ENCODE peak calls at places on chromosome 3, in four cellular contexts. Z is HepG2, N is SK-N-SH, E is K562. M is an unnamed sample.

GRCh38 chr3:133669949-133670524 is 8.3 kb upstream of the TOPBP1 start:
- DNase-seq in Z (peak; percentile 70), N (no peak), E (no peak), M (no peak)

GRCh38 chr3:50749822-50750221 is 75.1 kb downstream of the DOCK3 start:
- DNase-seq in Z (no peak), N (no peak), E (no peak), M (peak; percentile 45)

GRCh38 chr3:169454060-169454317 is 209.5 kb downstream of the MECOM start:
- DNase-seq in Z (no peak), N (no peak), E (no peak), M (no peak)

GRCh38 chr3:79390352-79390751 is 377.4 kb downstream of the ROBO1 start:
- DNase-seq in Z (no peak), N (no peak), E (no peak), M (no peak)

GRCh38 chr3:55160241-55160877 is 232.5 kb upstream of the LRTM1 start:
- DNase-seq in Z (no peak), N (no peak), E (no peak), M (no peak)

GRCh38 chr3:65787827-65788226 is 250.9 kb downstream of the MAGI1 start:
- DNase-seq in Z (no peak), N (no peak), E (no peak), M (no peak)

GRCh38 chr3:13612829-13613228 is 63.9 kb downstream of the FBLN2 start:
- DNase-seq in Z (peak; percentile 7), N (no peak), E (peak; percentile 42), M (no peak)

GRCh38 chr3:1513662-1514061 is 420.8 kb downstream of the CNTN6 start:
- DNase-seq in Z (no peak), N (no peak), E (no peak), M (no peak)

GRCh38 chr3:158660711-158661110 is 11.7 kb downstream of the LXN start:
- DNase-seq in Z (no peak), N (no peak), E (no peak), M (no peak)
- TF ChIP-seq FOXJ3 in Z (no peak), N (no peak), E (no peak), M (no peak)

GRCh38 chr3:18237251-18238005 is 187.7 kb downstream of the SATB1 start:
- DNase-seq in Z (no peak), N (no peak), E (no peak), M (no peak)
- TF ChIP-seq FOXJ3 in Z (no peak), N (no peak), E (no peak), M (no peak)

GRCh38 chr3:184636774-184637316 is 75.0 kb downstream of the MAGEF1 start:
- DNase-seq in Z (no peak), N (peak; percentile 38), E (no peak), M (no peak)
- TF ChIP-seq FOXJ3 in Z (no peak), N (no peak), E (no peak), M (no peak)

GRCh38 chr3:197800379-197800778 is 9.3 kb downstream of the LRCH3 start:
- DNase-seq in Z (no peak), N (no peak), E (no peak), M (no peak)

GRCh38 chr3:197802505-197803459 is 11.7 kb downstream of the LRCH3 start:
- DNase-seq in Z (no peak), N (no peak), E (peak; percentile 27), M (no peak)

GRCh38 chr3:197796087-197796486 is 5.0 kb downstream of the LRCH3 start:
- DNase-seq in Z (no peak), N (no peak), E (no peak), M (no peak)

GRCh38 chr3:197798863-197799262 is 7.8 kb downstream of the LRCH3 start:
- DNase-seq in Z (no peak), N (no peak), E (no peak), M (no peak)

GRCh38 chr3:197801801-197802504 is 10.9 kb downstream of the LRCH3 start:
- DNase-seq in Z (no peak), N (no peak), E (no peak), M (no peak)
- TF ChIP-seq FOXJ3 in Z (no peak), N (no peak), E (no peak), M (no peak)

GRCh38 chr3:38386992-38387750 is 40.6 kb downstream of the XYLB start:
- DNase-seq in Z (no peak), N (no peak), E (no peak), M (no peak)

GRCh38 chr3:38379201-38379770 is 32.7 kb downstream of the XYLB start:
- DNase-seq in Z (no peak), N (no peak), E (no peak), M (no peak)

GRCh38 chr3:38387862-38388261 is 41.3 kb downstream of the XYLB start:
- DNase-seq in Z (no peak), N (no peak), E (no peak), M (no peak)

GRCh38 chr3:38382506-38383080 is 36.0 kb downstream of the XYLB start:
- DNase-seq in Z (no peak), N (no peak), E (no peak), M (no peak)
- TF ChIP-seq FOXJ3 in Z (no peak), N (no peak), E (no peak), M (no peak)

GRCh38 chr3:124014366-124014942 is 22.5 kb upstream of the ROPN1 start:
- DNase-seq in Z (no peak), N (no peak), E (no peak), M (no peak)
- TF ChIP-seq FOXJ3 in Z (no peak), N (no peak), E (no peak), M (no peak)

DNA sequence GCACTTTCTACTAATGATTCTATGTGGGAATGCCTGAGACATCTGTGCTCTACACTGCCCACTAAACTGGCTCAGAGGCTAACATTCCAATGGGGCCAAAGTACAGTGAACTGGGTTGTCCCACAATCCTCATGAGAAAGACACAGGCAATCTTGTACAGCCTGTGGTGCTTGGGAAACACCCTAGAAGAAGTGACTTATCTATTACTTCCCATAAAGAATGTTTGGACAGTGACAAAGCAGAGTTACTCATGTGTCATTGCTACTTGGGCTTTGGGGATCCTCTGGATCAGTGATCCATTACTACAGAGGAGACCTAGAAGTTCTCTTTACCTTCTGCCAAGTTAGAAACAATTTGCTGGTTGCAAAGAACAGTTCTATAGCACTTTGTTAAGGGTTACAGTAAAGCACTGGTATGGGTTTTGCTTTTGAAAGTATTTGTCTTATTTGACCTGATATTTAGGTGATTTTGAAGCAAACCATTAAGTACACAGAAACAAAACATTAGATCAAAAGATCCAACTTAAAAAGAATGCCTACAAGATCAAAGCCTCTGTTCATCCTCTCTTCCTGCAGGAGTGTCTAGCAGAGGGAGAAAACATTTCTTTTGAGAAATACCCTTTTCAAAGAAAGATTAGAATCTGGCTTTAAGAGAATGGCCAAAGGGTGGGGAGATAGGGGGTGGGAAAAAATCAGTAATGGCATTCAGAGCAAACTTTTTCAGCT is 75.8 kb downstream of the CTNNB1 start:
- DNase-seq in Z (peak; percentile 88), N (no peak), E (no peak), M (no peak)
- TF ChIP-seq FOXJ3 in Z (no peak), N (no peak), E (no peak), M (no peak)

M was measured in WTC11.